ENCODE peak calls at places on chromosome 16, in four cellular contexts. F is mucosa of descending colon, S is NCI-H2081, O is RCC 7860. I is an unnamed sample.

GRCh38 chr16:10172848-10173655 is 9.2 kb downstream of the GRIN2A start:
- DNase-seq in F (no peak), S (no peak), O (peak; percentile 20), I (no peak)

GRCh38 chr16:88521674-88522073 is 48.5 kb upstream of the ZC3H18 start:
- DNase-seq in F (no peak), S (no peak), O (no peak), I (no peak)

GRCh38 chr16:27316038-27316680 is 2.4 kb downstream of the IL4R start:
- DNase-seq in F (no peak), S (no peak), O (no peak), I (no peak)

GRCh38 chr16:72797606-72798005 is 250.3 kb downstream of the ZFHX3 start:
- DNase-seq in F (no peak), S (no peak), O (no peak), I (no peak)

GRCh38 chr16:84648595-84649510 is 542 bp downstream of the KLHL36 start:
- DNase-seq in F (peak; percentile 71), S (no peak), O (no peak), I (peak; percentile 54)

GRCh38 chr16:23801387-23801786 is 34.4 kb upstream of the PRKCB start:
- DNase-seq in F (peak; percentile 93), S (peak; percentile 45), O (peak; percentile 28), I (peak; percentile 91)

GRCh38 chr16:745739-746138 is 4.9 kb upstream of the CIAO3 start:
- DNase-seq in F (peak; percentile 41), S (no peak), O (no peak), I (no peak)

GRCh38 chr16:28891964-28892890 is 13.9 kb downstream of the ATP2A1 start:
- DNase-seq in F (no peak), S (no peak), O (no peak), I (no peak)

GRCh38 chr16:67013823-67014640 is 14.9 kb upstream of the CBFB start:
- DNase-seq in F (peak; percentile 55), S (peak; percentile 57), O (no peak), I (peak; percentile 76)

GRCh38 chr16:67463059-67463458 is 17.9 kb downstream of the ATP6V0D1 start:
- DNase-seq in F (peak; percentile 86), S (no peak), O (no peak), I (peak; percentile 79)

GRCh38 chr16:2213817-2214720 is 571 bp downstream of the PGP start:
- DNase-seq in F (no peak), S (no peak), O (no peak), I (no peak)

GRCh38 chr16:56120447-56121155 is 70.7 kb upstream of the GNAO1 start:
- DNase-seq in F (no peak), S (no peak), O (no peak), I (no peak)

GRCh38 chr16:80824623-80825364 is 20.4 kb upstream of the CDYL2 start:
- DNase-seq in F (peak; percentile 76), S (no peak), O (peak; percentile 33), I (peak; percentile 81)

GRCh38 chr16:14510939-14511797 is 118.9 kb downstream of the PARN start:
- DNase-seq in F (no peak), S (no peak), O (peak; percentile 90), I (no peak)

GRCh38 chr16:617855-618254 is 12.9 kb upstream of the WFIKKN1 start:
- DNase-seq in F (no peak), S (no peak), O (no peak), I (no peak)

GRCh38 chr16:86739808-86740207 is 161.5 kb downstream of the FOXL1 start:
- DNase-seq in F (no peak), S (no peak), O (no peak), I (no peak)

GRCh38 chr16:89051521-89052166 is 42.0 kb upstream of the ACSF3 start:
- DNase-seq in F (no peak), S (no peak), O (no peak), I (no peak)

GRCh38 chr16:57354311-57354710 is 4.3 kb upstream of the CCL22 start:
- DNase-seq in F (no peak), S (no peak), O (no peak), I (no peak)

GRCh38 chr16:15976225-15976812 is 26.9 kb downstream of the ABCC1 start:
- DNase-seq in F (no peak), S (no peak), O (no peak), I (no peak)

GRCh38 chr16:23020084-23020483 is 129.2 kb downstream of the USP31 start:
- DNase-seq in F (no peak), S (no peak), O (no peak), I (no peak)

GRCh38 chr16:4801051-4801961 is 1.1 kb downstream of the ROGDI start:
- DNase-seq in F (peak; percentile 18), S (no peak), O (no peak), I (no peak)

GRCh38 chr16:66306366-66307150 is 59.9 kb upstream of the CDH5 start:
- DNase-seq in F (no peak), S (no peak), O (no peak), I (no peak)

GRCh38 chr16:22098538-22099255 is 6.4 kb downstream of the VWA3A start:
- DNase-seq in F (peak; percentile 5), S (peak; percentile 56), O (peak; percentile 40), I (no peak)

GRCh38 chr16:57167951-57168350 is 17.9 kb downstream of the PSME3IP1 start:
- DNase-seq in F (no peak), S (peak; percentile 11), O (peak; percentile 40), I (no peak)

GRCh38 chr16:86555763-86556130 is 712 bp upstream of the MTHFSD start:
- DNase-seq in F (no peak), S (no peak), O (no peak), I (no peak)

GRCh38 chr16:13168091-13168572 is 266.7 kb downstream of the SHISA9 start:
- DNase-seq in F (no peak), S (no peak), O (no peak), I (no peak)

GRCh38 chr16:80899804-80900592 is 95.6 kb upstream of the CDYL2 start:
- DNase-seq in F (peak; percentile 80), S (no peak), O (no peak), I (peak; percentile 59)

GRCh38 chr16:67104061-67104460 is 5.7 kb upstream of the PHAF1 start:
- DNase-seq in F (peak; percentile 28), S (no peak), O (peak; percentile 42), I (no peak)

GRCh38 chr16:1915732-1916653 is 2.2 kb downstream of the HS3ST6 start:
- DNase-seq in F (no peak), S (no peak), O (no peak), I (no peak)

GRCh38 chr16:82715833-82716232 is 89.1 kb downstream of the CDH13 start:
- DNase-seq in F (no peak), S (no peak), O (no peak), I (no peak)

GRCh38 chr16:1674751-1675664 is 3.1 kb upstream of the JPT2 start:
- DNase-seq in F (no peak), S (no peak), O (peak; percentile 64), I (no peak)

GRCh38 chr16:24674877-24675276 is 54.6 kb upstream of the TNRC6A start:
- DNase-seq in F (no peak), S (no peak), O (no peak), I (no peak)

GRCh38 chr16:51994597-51994996 is 552.3 kb downstream of the TOX3 start:
- DNase-seq in F (peak; percentile 71), S (peak; percentile 84), O (peak; percentile 68), I (peak; percentile 71)

GRCh38 chr16:15653227-15653626 is 3.2 kb downstream of the NDE1 start:
- DNase-seq in F (no peak), S (no peak), O (no peak), I (no peak)

GRCh38 chr16:67026570-67026969 is 2.4 kb upstream of the CBFB start:
- DNase-seq in F (no peak), S (no peak), O (no peak), I (no peak)